ENCODE peak calls at places on chromosomes 4 and X, in four cellular contexts. O is H7, J is NCI-H446, D is brain microvascular endothelial cell. X is an unnamed sample.

GRCh38 chr4:144734522-144734921 is 88.6 kb downstream of the HHIP start:
- DNase-seq in O (no peak), J (no peak), D (no peak), X (peak)

GRCh38 chr4:25860586-25861421 is 2.0 kb downstream of the SEL1L3 start:
- DNase-seq in J (no peak), O (no peak), D (no peak), X (no peak)

GRCh38 chr4:112523008-112523440 is 7.0 kb upstream of the NEUROG2 start:
- DNase-seq in J (no peak), D (peak), O (peak), X (no peak)

GRCh38 chr4:38132140-38132673 is 172.0 kb downstream of the PTTG2 start:
- DNase-seq in O (peak), J (no peak), D (peak), X (peak)

GRCh38 chr4:186104114-186104894 is at the start of gene FAM149A:
- DNase-seq in J (no peak), O (peak), D (no peak), X (no peak)

GRCh38 chr4:153113061-153113837 is 91.0 kb upstream of the TRIM2 start:
- DNase-seq in J (no peak), O (no peak), D (peak), X (peak)

GRCh38 chr4:4430492-4431195 is 43.7 kb downstream of the NSG1 start:
- DNase-seq in D (peak), J (peak), O (peak), X (peak)

GRCh38 chrX:119984652-119985051 is 41.1 kb upstream of the NKAP start:
- DNase-seq in J (no peak), O (no peak), D (no peak), X (no peak)

GRCh38 chrX:14235004-14235403 is 205.3 kb upstream of the GEMIN8 start:
- DNase-seq in J (no peak), D (no peak), O (no peak), X (no peak)

GRCh38 chrX:103614999-103615398 is 7.2 kb downstream of the TCEAL3 start:
- DNase-seq in O (no peak), J (no peak), D (no peak), X (no peak)